ENCODE peak calls at places on chromosomes 2 and 18, in five cellular contexts. I is thyroid gland, G is psoas muscle, F is Peyer's patch, B is kidney epithelial cell. R is an unnamed sample. For H3K27me3, the result is how much of the 10 kb centered on the place peaks cover.

GRCh38 chr18:26159353-26159752 is 25.7 kb downstream of the PSMA8 start:
- DNase-seq in B (no peak), G (no peak), I (no peak), F (no peak), R (no peak)

GRCh38 chr2:71846669-71847291 is 300.9 kb downstream of the CYP26B1 start:
- DNase-seq in B (no peak), G (no peak), F (no peak), I (no peak), R (no peak)

GRCh38 chr18:7334973-7335568 is 104.2 kb downstream of the LRRC30 start:
- DNase-seq in G (no peak), B (no peak), I (no peak), F (no peak), R (no peak)

GRCh38 chr2:71685941-71686611 is 232.7 kb downstream of the DYSF start:
- DNase-seq in I (no peak), B (no peak), G (no peak), F (no peak), R (no peak)

GRCh38 chr2:9614562-9614961 is 16.2 kb downstream of the YWHAQ start:
- DNase-seq in F (no peak), B (no peak), G (no peak), I (no peak), R (no peak)

GRCh38 chr2:237465515-237466227 is 21.4 kb upstream of the MLPH start:
- DNase-seq in G (no peak), B (peak), I (no peak), F (no peak), R (no peak)

GRCh38 chr2:235080108-235080507 is 128.3 kb downstream of the SH3BP4 start:
- DNase-seq in I (no peak), B (no peak), F (no peak), G (no peak), R (no peak)

GRCh38 chr2:235614176-235614860 is 120.5 kb downstream of the AGAP1 start:
- DNase-seq in B (no peak), F (no peak), G (no peak), I (no peak), R (no peak)

GRCh38 chr2:175111200-175111657 is 56.8 kb downstream of the ATF2 start:
- DNase-seq in I (no peak), G (no peak), F (no peak), B (no peak), R (no peak)

GRCh38 chr18:12679183-12679786 is 21.4 kb upstream of the SPIRE1 start:
- DNase-seq in F (peak), B (no peak), I (peak), G (peak), R (no peak)

GRCh38 chr2:156619021-156619539 is 182.9 kb downstream of the GPD2 start:
- DNase-seq in I (no peak), G (no peak), B (no peak), F (no peak), R (no peak)

GRCh38 chr2:148358375-148358774 is 286.2 kb upstream of the EPC2 start:
- DNase-seq in B (no peak), F (no peak), I (no peak), G (no peak), R (no peak)

GRCh38 chr2:27408601-27409320 is 630 bp downstream of the PPM1G start:
- DNase-seq in F (no peak), G (no peak), I (no peak), B (no peak), R (no peak)

GRCh38 chr18:78138993-78139496 is 840.6 kb upstream of the SALL3 start:
- DNase-seq in G (no peak), F (no peak), B (no peak), I (no peak), R (no peak)

GRCh38 chr2:9552491-9553178 is 3.0 kb downstream of the ADAM17 start:
- DNase-seq in F (no peak), G (no peak), I (no peak), B (no peak), R (no peak)

GRCh38 chr2:38505779-38506178 is 96.9 kb downstream of the HNRNPLL start:
- DNase-seq in G (peak), F (no peak), I (peak), B (no peak), R (no peak)

GRCh38 chr2:38509322-38509946 is 93.3 kb downstream of the HNRNPLL start:
- DNase-seq in I (no peak), G (no peak), B (peak), F (no peak), R (no peak)

GRCh38 chr2:38509947-38510326 is 92.8 kb downstream of the HNRNPLL start:
- DNase-seq in G (no peak), I (no peak), B (no peak), F (no peak), R (no peak)

GRCh38 chr2:38507712-38508111 is 95.0 kb downstream of the HNRNPLL start:
- DNase-seq in B (no peak), F (no peak), I (no peak), G (no peak), R (no peak)

GRCh38 chr2:38508311-38509039 is 94.3 kb downstream of the HNRNPLL start:
- DNase-seq in F (peak), G (peak), B (peak), I (peak), R (peak)
- TF ChIP-seq CTCF in F (no peak), G (peak), B (peak), I (peak), R (peak)

GRCh38 chr18:9140984-9141383 is 4.4 kb downstream of the ANKRD12 start:
- DNase-seq in I (no peak), F (no peak), B (no peak), G (no peak), R (no peak)
- H3K4me3 ChIP-seq in I (no peak), F (no peak), B (no peak), G (peak), R (peak)

GRCh38 chr2:88451647-88452150 is 794 bp downstream of the FOXI3 start:
- DNase-seq in G (no peak), B (no peak), I (peak), F (peak), R (no peak)
- H3K27me3 ChIP-seq in G (under half), B (under half), I (under half), F (under half), R (under half)

GRCh38 chr2:10786240-10786982 is 26.2 kb downstream of the PDIA6 start:
- DNase-seq in I (no peak), G (no peak), B (no peak), F (no peak), R (no peak)

GRCh38 chr2:10784719-10785118 is 27.9 kb downstream of the PDIA6 start:
- DNase-seq in F (no peak), I (no peak), B (no peak), G (no peak), R (no peak)

GRCh38 chr2:10788855-10789254 is 23.7 kb downstream of the PDIA6 start:
- DNase-seq in F (no peak), B (no peak), I (no peak), G (no peak), R (no peak)

GRCh38 chr2:10785260-10785659 is 27.3 kb downstream of the PDIA6 start:
- DNase-seq in G (no peak), B (no peak), I (no peak), F (no peak), R (no peak)

DNA sequence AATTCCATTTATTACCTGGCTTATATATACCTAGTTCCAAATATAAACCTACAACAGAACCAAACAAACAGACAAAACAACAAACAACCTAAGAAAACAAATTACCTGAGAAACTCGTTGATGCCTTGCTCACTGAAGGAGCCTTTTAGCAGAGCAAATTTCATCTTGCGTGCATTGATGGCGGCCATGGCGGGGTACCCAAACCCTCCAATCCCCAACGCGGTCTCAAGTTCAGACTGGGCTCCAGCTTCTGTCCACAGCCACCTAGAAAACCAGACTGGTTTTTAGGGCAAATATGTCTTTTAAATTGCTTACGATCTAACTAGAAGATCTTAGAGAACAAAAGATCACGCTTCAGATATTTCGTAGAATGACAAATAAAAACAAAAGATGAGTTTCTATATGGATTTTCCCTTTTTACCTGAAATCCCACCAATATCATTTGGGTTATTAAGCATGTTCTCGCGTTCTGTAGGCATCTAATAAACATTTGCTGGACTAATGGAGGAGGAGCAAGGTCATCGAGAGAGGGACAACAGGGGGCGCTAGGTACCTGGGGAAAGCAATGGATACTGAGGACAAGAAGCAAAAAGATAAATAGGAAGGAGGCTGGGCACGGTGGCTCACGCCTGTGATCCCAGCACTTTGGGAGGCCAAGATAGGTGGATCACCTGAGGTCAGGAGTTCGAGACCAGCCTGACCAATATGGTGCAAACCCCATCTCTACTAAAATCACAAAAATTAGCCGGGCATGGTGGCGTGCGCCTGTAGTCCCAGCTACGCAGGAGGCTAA is 25.2 kb downstream of the PDIA6 start:
- DNase-seq in B (no peak), I (no peak), F (no peak), G (no peak), R (no peak)
- TF ChIP-seq CTCF in B (peak), I (no peak), F (no peak), G (no peak), R (peak)

GRCh38 chr2:108786008-108786353 is 590 bp upstream of the CCDC138 start:
- DNase-seq in I (no peak), B (no peak), G (no peak), F (no peak), R (no peak)
- H3K4me3 ChIP-seq in I (peak), B (peak), G (peak), F (peak), R (peak)

GRCh38 chr2:120830096-120830830 is 94.6 kb downstream of the GLI2 start:
- DNase-seq in F (no peak), B (no peak), G (no peak), I (no peak), R (no peak)
- H3K27me3 ChIP-seq in F (under half), B (under half), G (under half), I (under half), R (under half)

DNA sequence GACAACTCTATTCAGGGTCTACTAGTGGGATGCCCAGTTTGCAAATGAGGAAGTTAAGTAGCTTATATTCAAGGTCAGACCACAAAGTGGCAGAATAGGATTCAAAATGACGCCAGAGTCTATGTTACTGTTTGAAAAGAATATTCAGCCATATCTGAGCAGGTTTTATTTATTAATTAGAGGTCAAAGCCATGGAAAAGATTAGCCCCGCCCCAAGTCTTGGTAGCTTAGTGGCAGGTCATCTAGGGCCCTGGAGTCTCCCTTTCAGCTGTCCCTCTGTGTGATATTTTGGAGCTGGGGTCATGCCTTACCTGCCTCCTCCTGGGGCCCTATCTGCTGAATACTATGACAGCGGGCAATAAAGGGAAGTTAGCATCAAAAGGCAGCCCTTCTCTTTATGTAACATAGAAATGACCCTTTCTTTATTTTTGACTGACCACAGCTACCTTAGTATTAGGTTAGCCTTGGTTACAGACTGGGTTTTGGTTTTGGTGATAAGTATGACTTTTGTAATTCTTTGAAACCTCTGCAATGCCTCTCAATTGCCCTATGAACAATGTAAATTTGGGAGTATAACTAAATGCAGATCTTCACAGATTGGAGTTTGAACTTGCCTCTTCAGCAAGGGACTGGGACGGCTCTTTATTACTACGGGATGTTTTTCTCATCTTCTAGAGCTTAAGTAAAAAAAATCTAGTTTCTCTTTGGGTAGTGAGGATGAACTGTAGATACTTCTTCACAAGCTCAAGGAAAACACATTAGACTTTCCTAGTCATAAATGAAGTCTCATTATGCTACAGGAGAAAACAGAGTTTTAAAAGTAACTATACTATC is 153.0 kb upstream of the ITGA4 start:
- DNase-seq in B (no peak), I (no peak), F (no peak), G (no peak), R (peak)
- TF ChIP-seq CTCF in B (no peak), I (no peak), F (no peak), G (no peak), R (peak)

DNA sequence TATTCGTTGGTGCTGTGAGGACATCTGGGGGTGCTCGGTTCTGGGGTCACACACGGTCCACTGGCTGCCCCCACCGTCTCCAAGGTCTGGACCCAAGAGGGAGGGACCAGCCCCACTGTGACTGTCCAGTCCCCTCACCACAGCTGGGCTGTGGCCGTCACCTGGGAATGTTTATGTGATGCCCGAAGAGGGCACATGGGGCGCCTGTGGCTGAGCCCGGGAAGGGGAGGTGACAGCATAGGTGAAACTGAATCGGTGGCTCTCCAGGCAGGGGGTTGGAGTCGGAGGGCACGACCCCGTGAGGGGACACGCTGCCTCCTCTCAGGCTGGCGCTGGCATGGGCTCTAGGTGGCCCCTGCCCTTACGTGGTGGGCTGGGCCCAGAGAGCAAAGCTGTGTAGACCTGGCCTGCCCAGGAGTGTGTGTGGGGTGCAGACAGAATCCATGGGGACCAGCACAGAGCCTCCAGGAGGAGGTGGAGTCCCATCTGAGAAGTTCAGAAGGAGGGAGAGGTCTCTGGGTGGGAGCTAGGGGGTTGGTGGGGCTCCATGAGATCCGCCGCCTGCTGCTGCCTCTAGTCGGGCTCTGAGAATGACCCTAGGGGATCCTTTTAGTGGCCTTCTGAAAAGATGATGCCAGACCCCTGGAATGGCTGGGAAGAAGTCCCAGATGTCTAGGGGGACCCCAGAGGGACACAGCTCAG is 1.8 kb downstream of the BOK start:
- DNase-seq in B (no peak), G (no peak), F (no peak), I (no peak), R (no peak)
- H3K4me3 ChIP-seq in B (peak), G (peak), F (no peak), I (no peak), R (no peak)

DNA sequence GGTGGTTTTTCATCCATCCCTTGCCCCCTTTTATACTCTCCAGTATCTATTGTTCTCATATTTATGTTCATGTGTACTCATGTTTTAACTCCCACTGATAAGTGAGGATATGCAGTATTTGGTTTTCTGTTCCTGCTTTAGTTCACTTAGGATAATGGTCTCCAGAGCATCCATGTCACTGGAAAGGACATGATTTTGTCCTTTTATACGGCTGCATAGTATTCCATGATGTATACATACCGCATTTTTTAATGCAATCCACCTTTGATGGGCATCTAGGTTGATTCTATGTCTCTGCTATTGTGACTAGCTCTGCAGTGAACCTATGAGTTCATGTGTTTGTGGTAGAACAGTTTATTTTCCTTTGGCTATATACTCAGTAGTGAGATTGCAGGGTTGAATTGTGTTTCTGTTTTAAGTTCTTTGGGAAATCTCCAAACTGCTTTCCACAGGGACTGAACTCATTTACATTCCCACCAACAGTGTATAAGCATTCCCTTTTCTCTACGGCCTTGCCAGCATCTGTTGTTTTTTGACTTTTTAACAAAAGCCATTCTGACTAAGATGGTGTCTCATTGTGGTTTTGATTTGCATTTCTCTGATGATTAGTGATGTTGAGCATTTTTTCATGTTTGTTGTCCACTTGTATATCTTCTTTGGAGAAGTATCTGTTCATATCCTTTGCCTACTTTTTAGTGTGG is 420.2 kb downstream of the THSD7B start:
- DNase-seq in G (no peak), I (no peak), B (no peak), F (no peak), R (no peak)
- H3K27me3 ChIP-seq in G (under half), I (under half), B (under half), F (under half), R (under half)

GRCh38 chr2:19356545-19357382 is 1.7 kb downstream of the OSR1 start:
- DNase-seq in B (no peak), G (no peak), I (no peak), F (no peak), R (no peak)
- TF ChIP-seq CTCF in B (no peak), G (no peak), I (no peak), F (no peak), R (no peak)